ENCODE peak calls at places on chromosomes 13 and 19, in seven cellular contexts. W is body of pancreas, Q is IMR-90, S is breast epithelium, V is tibial nerve, O is esophagus squamous epithelium, R is transverse colon. N is an unnamed sample.

GRCh38 chr19:843180-843835 is 2.5 kb downstream of the PRTN3 start:
- DNase-seq in W (no peak), Q (no peak), S (no peak), V (no peak), O (no peak), R (no peak), N (no peak)

GRCh38 chr19:30221176-30221575 is 151.0 kb upstream of the ZNF536 start:
- DNase-seq in W (no peak), Q (no peak), S (no peak), V (no peak), O (no peak), R (no peak), N (no peak)

GRCh38 chr13:111122056-111122455 is 6.9 kb downstream of the ARHGEF7 start:
- DNase-seq in W (no peak), Q (peak; percentile 59), S (no peak), V (no peak), O (no peak), R (no peak), N (no peak)

GRCh38 chr19:9075064-9075964 is 11.5 kb upstream of the OR1M1 start:
- DNase-seq in W (peak; percentile 70), Q (peak; percentile 83), S (peak; percentile 75), V (peak; percentile 30), O (peak; percentile 3), R (peak; percentile 50), N (peak; percentile 81)

GRCh38 chr13:66673401-66673800 is 556.7 kb downstream of the PCDH9 start:
- DNase-seq in W (no peak), Q (peak; percentile 42), S (no peak), V (no peak), O (no peak), R (no peak), N (no peak)

GRCh38 chr13:93450226-93450625 is 223.6 kb downstream of the GPC6 start:
- DNase-seq in W (no peak), Q (peak; percentile 73), S (no peak), V (no peak), O (no peak), R (no peak), N (no peak)

GRCh38 chr19:7857727-7858701 is 16.2 kb downstream of the PRR36 start:
- DNase-seq in W (no peak), Q (no peak), S (no peak), V (no peak), O (no peak), R (no peak), N (no peak)

GRCh38 chr13:100809856-100810255 is 135.3 kb upstream of the TMTC4 start:
- DNase-seq in W (no peak), Q (no peak), S (no peak), V (no peak), O (no peak), R (no peak), N (no peak)

GRCh38 chr19:14333101-14333871 is 48.0 kb upstream of the ADGRE5 start:
- DNase-seq in W (no peak), Q (no peak), S (no peak), V (no peak), O (no peak), R (peak; percentile 71), N (peak; percentile 35)

GRCh38 chr13:53005631-53006030 is 23.0 kb upstream of the OLFM4 start:
- DNase-seq in W (no peak), Q (no peak), S (no peak), V (no peak), O (no peak), R (no peak), N (no peak)

GRCh38 chr19:41421973-41422372 is 5.2 kb downstream of the B3GNT8 start:
- DNase-seq in W (no peak), Q (no peak), S (no peak), V (no peak), O (no peak), R (no peak), N (no peak)

GRCh38 chr13:34372581-34372980 is 554.6 kb downstream of the RFC3 start:
- DNase-seq in W (no peak), Q (no peak), S (no peak), V (no peak), O (no peak), R (no peak), N (no peak)

GRCh38 chr19:17136026-17136425 is 60.4 kb downstream of the MYO9B start:
- DNase-seq in W (no peak), Q (no peak), S (no peak), V (no peak), O (no peak), R (no peak), N (no peak)

DNA sequence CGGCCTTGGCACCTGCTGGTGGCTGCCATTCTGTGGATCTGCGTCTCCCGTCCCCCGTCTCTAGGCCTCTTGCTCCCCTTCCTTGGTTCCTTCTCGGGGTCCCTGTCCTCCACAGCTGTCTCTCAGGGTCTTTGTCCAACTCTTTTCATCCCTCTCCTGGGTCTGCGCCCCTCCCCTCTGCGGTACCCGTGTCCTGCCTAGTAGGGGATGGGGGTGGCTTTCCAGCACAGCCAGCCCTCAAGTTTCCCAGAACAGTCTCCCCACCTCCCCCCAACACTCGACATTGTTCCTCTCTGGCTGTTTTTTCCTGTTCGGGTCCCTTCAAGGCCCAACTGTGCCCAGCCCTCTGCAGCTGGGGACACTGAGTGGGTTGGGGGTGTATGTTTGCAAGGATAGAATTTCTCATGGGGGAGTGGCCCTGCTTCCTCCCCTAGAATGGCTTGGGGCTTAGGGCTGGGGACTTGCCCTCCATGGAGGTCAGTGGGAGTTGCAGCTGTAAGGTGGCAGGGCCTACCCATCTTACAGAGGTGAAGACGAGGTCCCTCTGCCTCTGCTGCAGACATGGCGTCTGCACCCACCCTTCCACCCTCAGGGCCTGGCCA is 762 bp upstream of the ADM5 start:
- DNase-seq in W (no peak), Q (no peak), S (no peak), V (no peak), O (no peak), R (no peak), N (no peak)
- TF ChIP-seq POLR2A in W (no peak), Q (no peak), S (no peak), V (no peak), O (no peak), R (no peak), N (no peak)

GRCh38 chr13:33259296-33259695 is 26.3 kb downstream of the STARD13 start:
- DNase-seq in W (no peak), Q (no peak), S (no peak), V (no peak), O (no peak), R (no peak), N (no peak)
- H3K27ac ChIP-seq in W (no peak overlapping the region), Q (peak overlapping the region; percentile 59), S (no peak overlapping the region), V (peak overlapping the region; percentile 97), O (peak overlapping the region; percentile 6), R (peak overlapping the region; percentile 69), N (no peak overlapping the region)

DNA sequence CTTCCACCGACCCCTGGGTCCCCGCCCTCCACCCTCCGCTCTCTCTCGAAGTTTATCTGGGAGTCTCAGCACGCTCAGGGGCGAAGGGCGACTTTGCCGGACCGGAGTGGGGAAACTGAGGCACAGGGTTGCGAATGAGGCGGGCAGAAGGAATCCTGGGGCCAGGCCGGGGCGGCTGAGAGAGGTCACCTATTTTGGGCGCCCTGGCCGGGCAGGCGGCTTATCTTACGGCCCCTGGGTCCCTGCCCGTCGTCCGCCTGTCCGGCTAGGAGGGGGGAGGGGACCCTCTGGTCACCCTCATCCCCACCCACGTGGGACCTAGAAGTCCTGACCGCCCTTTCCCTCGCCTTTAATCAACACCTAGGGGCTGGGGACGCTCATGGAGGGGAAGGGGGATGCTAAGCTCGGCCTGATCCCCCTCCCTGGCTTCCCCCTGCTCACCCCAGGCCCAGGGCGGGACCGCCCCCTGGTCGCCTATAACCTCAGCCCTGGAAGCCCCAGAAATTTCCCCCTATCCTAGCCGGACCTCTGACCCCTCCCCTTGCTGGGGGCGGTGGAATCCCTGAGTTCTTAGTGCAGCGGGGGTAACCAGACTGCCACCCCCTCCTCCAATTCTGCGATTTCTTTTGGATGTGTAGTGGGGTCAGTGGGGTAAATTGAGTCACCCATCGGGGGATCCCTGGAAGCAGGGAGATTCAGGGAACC is 556 bp downstream of the TRIP10 start:
- DNase-seq in W (no peak), Q (no peak), S (no peak), V (no peak), O (no peak), R (peak; percentile 54), N (no peak)
- H3K36me3 ChIP-seq in W (no peaks in the 10 kb centered on the region), Q (peaks cover 13% of the 10 kb centered on the region), S (no peaks in the 10 kb centered on the region), V (peaks cover 25% of the 10 kb centered on the region), O (no peaks in the 10 kb centered on the region), R (no peaks in the 10 kb centered on the region), N (no peaks in the 10 kb centered on the region)

GRCh38 chr13:65670014-65670625 is 1560.0 kb downstream of the PCDH9 start:
- DNase-seq in W (no peak), Q (no peak), S (no peak), V (no peak), O (no peak), R (no peak), N (no peak)
- TF ChIP-seq POLR2A in W (no peak), Q (no peak), S (no peak), V (no peak), O (no peak), R (no peak), N (no peak)

GRCh38 chr13:113906566-113906965 is 42.7 kb upstream of the GAS6 start:
- DNase-seq in W (peak; percentile 8), Q (no peak), S (peak; percentile 41), V (no peak), O (no peak), R (no peak), N (no peak)
- H3K27ac ChIP-seq in W (no peak overlapping the region), Q (peak overlapping the region; percentile 88), S (no peak overlapping the region), V (no peak overlapping the region), O (no peak overlapping the region), R (no peak overlapping the region), N (no peak overlapping the region)

GRCh38 chr13:37026778-37027177 is 26.2 kb downstream of the EXOSC8 start:
- DNase-seq in W (no peak), Q (no peak), S (no peak), V (no peak), O (no peak), R (no peak), N (no peak)
- H3K36me3 ChIP-seq in W (no peaks in the 10 kb centered on the region), Q (peaks cover 31% of the 10 kb centered on the region), S (peaks cover 9% of the 10 kb centered on the region), V (peaks cover 87% of the 10 kb centered on the region), O (peaks cover 5% of the 10 kb centered on the region), R (no peaks in the 10 kb centered on the region), N (no peaks in the 10 kb centered on the region)